ENCODE peak calls at places on chromosomes 6 and 20, in six cellular contexts. I is IMR-90, T is mesendoderm, Y is trophoblast cell, O is mesenchymal stem cell, M is H1. A is an unnamed sample. For H3K36me3, the result is how much of the 10 kb centered on the place peaks cover.

GRCh38 chr6:160088069-160088773 is 33.4 kb upstream of the SLC22A1 start:
- DNase-seq in M (peak), Y (peak), T (peak), O (peak), I (peak), A (peak)

GRCh38 chr6:110217255-110217654 is 37.0 kb downstream of the CDC40 start:
- DNase-seq in O (peak), I (peak), Y (no peak), M (no peak), T (peak), A (no peak)

GRCh38 chr20:54065601-54066038 is 4.8 kb downstream of the BCAS1 start:
- DNase-seq in Y (no peak), I (no peak), M (no peak), O (no peak), T (no peak), A (no peak)

GRCh38 chr20:19812696-19813095 is 54.6 kb downstream of the RIN2 start:
- DNase-seq in I (no peak), M (no peak), T (no peak), Y (no peak), O (no peak), A (no peak)

GRCh38 chr6:157187182-157188093 is 135.9 kb downstream of the TMEM242 start:
- DNase-seq in T (peak), O (peak), I (no peak), Y (no peak), M (no peak), A (no peak)

GRCh38 chr6:30828027-30828962 is 56.0 kb upstream of the DDR1 start:
- DNase-seq in Y (peak), O (peak), M (peak), T (peak), I (peak), A (peak)

GRCh38 chr6:23145801-23146200 is 576.4 kb downstream of the HDGFL1 start:
- DNase-seq in O (no peak), Y (no peak), M (no peak), I (peak), T (no peak), A (peak)

GRCh38 chr20:44785768-44786167 is 24.6 kb downstream of the RIMS4 start:
- DNase-seq in Y (no peak), O (no peak), M (peak), T (peak), I (no peak), A (no peak)

GRCh38 chr6:167915139-167915538 is 82.3 kb upstream of the KIF25 start:
- DNase-seq in M (no peak), I (no peak), Y (no peak), O (no peak), T (no peak), A (no peak)

GRCh38 chr20:19699132-19699971 is 58.7 kb upstream of the RIN2 start:
- DNase-seq in I (peak), O (peak), Y (peak), M (no peak), T (peak), A (no peak)

DNA sequence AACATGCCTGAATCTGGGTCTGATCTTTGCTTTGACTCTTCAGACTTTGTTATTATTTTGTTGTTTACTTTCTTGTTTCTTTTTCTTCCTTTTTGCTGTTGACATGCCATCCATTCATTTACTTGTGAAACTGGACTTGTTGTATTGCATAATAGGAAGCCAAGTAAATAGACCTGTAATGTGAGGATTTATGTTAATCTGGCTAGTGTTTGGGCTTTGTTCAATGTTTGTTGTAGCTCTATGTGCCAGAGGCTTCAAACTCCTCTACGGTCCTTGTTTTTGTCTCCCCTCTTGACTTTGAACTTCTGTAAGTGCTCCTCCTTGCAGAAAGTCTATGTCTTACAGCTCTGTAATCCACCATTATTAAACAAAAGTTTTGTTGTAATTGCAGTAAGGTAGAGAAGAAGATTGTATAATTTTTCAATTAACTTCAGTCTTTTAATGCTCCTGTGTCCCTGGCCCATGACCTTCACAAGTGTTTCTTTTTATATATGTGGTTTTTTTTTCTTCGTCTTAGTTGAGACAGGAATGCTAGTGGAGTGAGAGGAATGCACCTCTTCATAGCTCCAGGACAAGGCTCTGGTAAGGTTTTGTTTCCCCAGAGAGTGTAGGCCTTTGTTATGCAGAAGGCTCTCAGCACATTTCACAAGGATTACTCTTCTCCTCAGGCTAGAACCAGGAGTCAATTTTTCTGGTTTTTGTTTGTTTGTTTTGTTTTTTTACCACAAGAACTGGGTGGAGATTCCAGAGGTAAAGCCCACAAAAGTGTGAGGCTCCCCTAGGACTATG is 1061.8 kb upstream of the CITED2 start:
- DNase-seq in Y (peak), I (peak), M (no peak), O (peak), T (peak), A (peak)
- H3K18ac ChIP-seq in Y (no peak), I (peak), M (no peak), O (peak), T (no peak), A (no peak)

GRCh38 chr6:130296854-130297253 is 69.0 kb upstream of the TMEM200A start:
- DNase-seq in I (no peak), O (no peak), T (peak), Y (no peak), M (no peak), A (no peak)
- H4K8ac ChIP-seq in I (no peak), O (no peak), T (no peak), Y (no peak), M (no peak), A (no peak)

GRCh38 chr6:41090841-41091761 is 18.3 kb downstream of the NFYA start:
- DNase-seq in Y (no peak), M (no peak), I (peak), T (no peak), O (no peak), A (no peak)
- H3K36me3 ChIP-seq in Y (under half), M (half or more), I (under half), T (under half), O (under half), A (half or more)

GRCh38 chr20:47805951-47806350 is 20.7 kb upstream of the SULF2 start:
- DNase-seq in T (no peak), M (no peak), Y (no peak), O (no peak), I (no peak), A (no peak)
- H3K18ac ChIP-seq in T (no peak), M (no peak), Y (no peak), O (no peak), I (no peak), A (peak)

GRCh38 chr6:112054520-112055160 is 736 bp downstream of the CCN6 start:
- DNase-seq in Y (no peak), M (no peak), I (peak), T (no peak), O (no peak), A (no peak)
- H4K8ac ChIP-seq in Y (no peak), M (no peak), I (no peak), T (peak), O (no peak), A (no peak)

GRCh38 chr6:40440083-40440482 is 147.1 kb downstream of the LRFN2 start:
- DNase-seq in I (no peak), M (no peak), T (no peak), Y (no peak), O (no peak), A (no peak)
- H3K36me3 ChIP-seq in I (under half), M (under half), T (under half), Y (under half), O (under half), A (under half)

GRCh38 chr6:57085441-57085840 is 4.5 kb upstream of the ZNF451 start:
- DNase-seq in Y (no peak), I (peak), M (no peak), T (no peak), O (no peak), A (no peak)

GRCh38 chr6:57087916-57088315 is 2.1 kb upstream of the ZNF451 start:
- DNase-seq in O (no peak), I (peak), Y (no peak), T (peak), M (no peak), A (no peak)

GRCh38 chr6:57086843-57087242 is 3.1 kb upstream of the ZNF451 start:
- DNase-seq in I (no peak), M (no peak), T (no peak), Y (peak), O (no peak), A (no peak)

GRCh38 chr6:57089265-57089664 is 723 bp upstream of the ZNF451 start:
- DNase-seq in T (no peak), I (no peak), Y (no peak), M (no peak), O (no peak), A (no peak)

GRCh38 chr6:57089687-57090457 is at the start of gene ZNF451:
- DNase-seq in M (peak), O (peak), I (peak), Y (peak), T (peak), A (peak)
- H3K18ac ChIP-seq in M (no peak), O (peak), I (peak), Y (peak), T (no peak), A (no peak)

A was measured in neuronal stem cell.